ENCODE peak calls at places on chromosome 10, in seven cellular contexts. A is SK-N-SH, H is GM12878, U is K562, Y is HCT116, J is H1, O is HepG2. L is an unnamed sample.

GRCh38 chr10:124020871-124021823 is 72.3 kb downstream of the CHST15 start:
- DNase-seq in A (no peak), J (peak), O (no peak), Y (no peak), H (no peak), U (no peak), L (no peak)

GRCh38 chr10:104297697-104298660 is 29.0 kb downstream of the GSTO2 start:
- DNase-seq in J (peak), Y (no peak), U (peak), H (no peak), A (no peak), O (no peak), L (peak)

GRCh38 chr10:102948163-102948562 is 30.1 kb downstream of the CNNM2 start:
- DNase-seq in A (no peak), H (no peak), O (no peak), U (peak), Y (no peak), J (no peak), L (no peak)

GRCh38 chr10:133310399-133310755 is 1.7 kb downstream of the ZNF511 start:
- DNase-seq in Y (no peak), A (no peak), H (no peak), J (no peak), O (no peak), U (no peak), L (no peak)

GRCh38 chr10:15360566-15360965 is 10.5 kb downstream of the FAM171A1 start:
- DNase-seq in O (no peak), Y (no peak), A (no peak), J (no peak), U (no peak), H (no peak), L (no peak)

GRCh38 chr10:131831561-131831960 is 69.2 kb upstream of the PPP2R2D start:
- DNase-seq in A (no peak), Y (no peak), U (no peak), O (no peak), H (no peak), J (no peak), L (no peak)

GRCh38 chr10:98460837-98461499 is 14.2 kb upstream of the HPS1 start:
- DNase-seq in A (peak), Y (peak), U (peak), H (no peak), J (no peak), O (peak), L (no peak)

GRCh38 chr10:130764651-130765050 is 546.9 kb downstream of the TCERG1L start:
- DNase-seq in U (no peak), Y (no peak), H (no peak), J (no peak), O (no peak), A (no peak), L (no peak)

GRCh38 chr10:73744690-73744994 is 470 bp downstream of the SEC24C start:
- DNase-seq in O (peak), H (no peak), U (no peak), A (peak), J (no peak), Y (no peak), L (peak)

GRCh38 chr10:96043895-96044580 is 655 bp downstream of the CCNJ start:
- DNase-seq in U (peak), O (peak), Y (no peak), J (no peak), H (no peak), A (peak), L (peak)

GRCh38 chr10:131870831-131871672 is 29.8 kb upstream of the PPP2R2D start:
- DNase-seq in H (no peak), U (no peak), O (no peak), A (no peak), Y (no peak), J (no peak), L (no peak)

GRCh38 chr10:29328988-29329387 is 40.1 kb downstream of the LYZL1 start:
- DNase-seq in J (no peak), O (no peak), H (no peak), A (no peak), U (no peak), Y (no peak), L (no peak)

GRCh38 chr10:93852721-93853120 is 41.1 kb upstream of the SLC35G1 start:
- DNase-seq in A (no peak), U (no peak), H (no peak), Y (no peak), J (no peak), O (no peak), L (no peak)

GRCh38 chr10:4740471-4740870 is 85.5 kb upstream of the AKR1E2 start:
- DNase-seq in A (no peak), O (no peak), H (no peak), J (no peak), Y (no peak), U (no peak), L (no peak)

GRCh38 chr10:121092341-121093099 is 241.4 kb downstream of the WDR11 start:
- DNase-seq in O (no peak), J (no peak), A (no peak), U (no peak), H (no peak), Y (no peak), L (no peak)

GRCh38 chr10:29329420-29329819 is 40.5 kb downstream of the LYZL1 start:
- DNase-seq in H (no peak), J (no peak), A (no peak), Y (no peak), U (no peak), O (peak), L (no peak)

GRCh38 chr10:113648478-113648877 is 15.4 kb downstream of the NRAP start:
- DNase-seq in U (no peak), H (no peak), O (no peak), A (no peak), J (no peak), Y (no peak), L (no peak)

GRCh38 chr10:11684717-11685645 is 57.2 kb upstream of the ECHDC3 start:
- DNase-seq in J (peak), O (no peak), Y (peak), A (no peak), H (peak), U (peak), L (no peak)

GRCh38 chr10:28722065-28722803 is 44.9 kb downstream of the BAMBI start:
- DNase-seq in J (peak), H (no peak), A (peak), O (no peak), Y (no peak), U (no peak), L (peak)

GRCh38 chr10:20105931-20106330 is 289.7 kb downstream of the PLXDC2 start:
- DNase-seq in O (no peak), A (no peak), J (no peak), H (no peak), Y (no peak), U (no peak), L (no peak)

GRCh38 chr10:74165530-74165901 is 14.5 kb downstream of the ADK start:
- DNase-seq in A (no peak), O (no peak), J (no peak), Y (no peak), U (peak), H (no peak), L (no peak)

GRCh38 chr10:20363666-20364065 is 533.4 kb downstream of the NEBL start:
- DNase-seq in H (no peak), O (no peak), A (no peak), U (no peak), Y (no peak), J (no peak), L (no peak)

GRCh38 chr10:22570733-22571430 is 143.5 kb downstream of the PIP4K2A start:
- DNase-seq in O (no peak), Y (no peak), A (no peak), H (no peak), U (no peak), J (no peak), L (no peak)

GRCh38 chr10:77196616-77197015 is 441.0 kb downstream of the KCNMA1 start:
- DNase-seq in J (no peak), O (no peak), Y (no peak), A (no peak), H (no peak), U (no peak), L (no peak)

GRCh38 chr10:70537398-70538194 is 59.0 kb downstream of the PALD1 start:
- DNase-seq in J (no peak), A (no peak), H (no peak), Y (no peak), U (peak), O (peak), L (peak)

GRCh38 chr10:124125305-124126116 is 32.1 kb upstream of the CHST15 start:
- DNase-seq in U (no peak), J (no peak), A (no peak), Y (peak), H (no peak), O (peak), L (peak)

GRCh38 chr10:22479419-22479818 is 134.1 kb downstream of the SPAG6 start:
- DNase-seq in Y (no peak), J (no peak), A (no peak), O (no peak), U (no peak), H (no peak), L (no peak)

GRCh38 chr10:98246911-98247820 is 20.8 kb downstream of the LOXL4 start:
- DNase-seq in A (no peak), Y (no peak), O (no peak), J (no peak), U (no peak), H (no peak), L (no peak)

GRCh38 chr10:17780727-17781126 is 28.4 kb upstream of the MRC1 start:
- DNase-seq in A (no peak), H (no peak), O (no peak), Y (no peak), U (no peak), J (no peak), L (no peak)

GRCh38 chr10:131398166-131398565 is 86.6 kb upstream of the TCERG1L start:
- DNase-seq in A (no peak), O (no peak), Y (no peak), J (no peak), U (no peak), H (no peak), L (no peak)

GRCh38 chr10:80996615-80997193 is 459.0 kb downstream of the SH2D4B start:
- DNase-seq in A (no peak), O (no peak), J (no peak), H (no peak), Y (no peak), U (no peak), L (no peak)

GRCh38 chr10:33897255-33897893 is 562.9 kb upstream of the NRP1 start:
- DNase-seq in A (no peak), U (no peak), O (no peak), H (no peak), J (no peak), Y (no peak), L (no peak)

GRCh38 chr10:33899578-33900531 is 565.4 kb upstream of the NRP1 start:
- DNase-seq in U (no peak), O (peak), A (no peak), J (no peak), H (no peak), Y (no peak), L (no peak)

GRCh38 chr10:33900591-33900990 is 566.1 kb upstream of the NRP1 start:
- DNase-seq in J (no peak), O (no peak), U (no peak), Y (no peak), A (no peak), H (no peak), L (no peak)

DNA sequence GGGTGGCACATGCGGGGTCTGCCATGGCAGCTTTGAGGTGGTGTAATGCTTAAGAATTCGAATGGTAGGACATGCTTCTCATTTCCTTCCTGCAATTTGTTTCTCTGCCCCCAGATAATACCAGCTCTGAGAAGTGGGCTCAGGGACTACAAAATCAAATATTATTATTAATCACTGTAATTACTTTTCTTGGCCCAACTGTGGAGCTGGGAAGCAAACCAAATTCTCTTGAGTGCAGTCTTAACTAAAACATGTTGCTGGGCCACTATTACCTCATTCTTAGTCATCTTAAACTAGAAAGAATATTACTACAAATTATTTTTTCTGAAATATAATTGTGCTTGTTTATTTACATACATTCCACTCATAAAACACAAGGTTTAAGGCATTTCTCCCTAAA is 566.7 kb upstream of the NRP1 start:
- DNase-seq in J (no peak), H (no peak), Y (no peak), O (no peak), A (no peak), U (no peak), L (no peak)
- TF ChIP-seq JUND in J (no peak), H (no peak), Y (no peak), O (no peak), A (no peak), U (no peak), L (no peak)

GRCh38 chr10:58643029-58643428 is 130.4 kb downstream of the BICC1 start:
- DNase-seq in J (no peak), O (no peak), H (no peak), Y (no peak), A (no peak), U (no peak), L (no peak)

GRCh38 chr10:58644311-58644710 is 131.6 kb downstream of the BICC1 start:
- DNase-seq in O (no peak), Y (no peak), J (no peak), A (peak), U (no peak), H (no peak), L (no peak)

GRCh38 chr10:58641095-58641531 is 128.4 kb downstream of the BICC1 start:
- DNase-seq in J (no peak), U (no peak), Y (peak), O (peak), H (no peak), A (peak), L (peak)

GRCh38 chr10:58642283-58642682 is 129.6 kb downstream of the BICC1 start:
- DNase-seq in A (no peak), J (no peak), O (no peak), H (no peak), Y (no peak), U (no peak), L (no peak)

GRCh38 chr10:58641708-58642107 is 129.0 kb downstream of the BICC1 start:
- DNase-seq in Y (no peak), O (no peak), H (no peak), A (no peak), J (no peak), U (no peak), L (no peak)
- TF ChIP-seq JUND in Y (no peak), O (no peak), H (no peak), A (peak), J (no peak), U (no peak), L (no peak)

DNA sequence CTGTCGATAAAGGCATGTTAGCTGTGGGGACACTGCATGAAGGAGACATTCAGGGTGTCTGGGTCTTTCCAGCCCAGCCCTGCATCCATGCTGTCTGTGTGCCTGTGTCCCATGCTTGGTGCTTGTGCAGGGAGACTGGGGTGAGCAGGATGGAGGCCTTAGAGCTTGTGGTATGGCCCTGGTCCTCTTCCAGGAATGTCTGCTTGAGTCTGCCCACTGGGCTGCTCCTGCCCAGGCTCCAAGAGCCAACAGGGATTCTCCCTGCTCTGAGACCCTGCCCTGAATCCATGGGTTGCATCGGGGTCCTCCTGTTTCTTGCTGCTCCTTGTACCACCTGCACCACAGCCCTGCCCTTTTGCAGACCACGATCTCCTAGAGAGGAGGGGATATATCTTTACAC is 31.4 kb upstream of the ARHGAP22 start:
- DNase-seq in A (no peak), U (no peak), H (no peak), O (no peak), Y (no peak), J (no peak), L (no peak)
- TF ChIP-seq JUND in A (no peak), U (no peak), H (no peak), O (no peak), Y (no peak), J (no peak), L (no peak)

DNA sequence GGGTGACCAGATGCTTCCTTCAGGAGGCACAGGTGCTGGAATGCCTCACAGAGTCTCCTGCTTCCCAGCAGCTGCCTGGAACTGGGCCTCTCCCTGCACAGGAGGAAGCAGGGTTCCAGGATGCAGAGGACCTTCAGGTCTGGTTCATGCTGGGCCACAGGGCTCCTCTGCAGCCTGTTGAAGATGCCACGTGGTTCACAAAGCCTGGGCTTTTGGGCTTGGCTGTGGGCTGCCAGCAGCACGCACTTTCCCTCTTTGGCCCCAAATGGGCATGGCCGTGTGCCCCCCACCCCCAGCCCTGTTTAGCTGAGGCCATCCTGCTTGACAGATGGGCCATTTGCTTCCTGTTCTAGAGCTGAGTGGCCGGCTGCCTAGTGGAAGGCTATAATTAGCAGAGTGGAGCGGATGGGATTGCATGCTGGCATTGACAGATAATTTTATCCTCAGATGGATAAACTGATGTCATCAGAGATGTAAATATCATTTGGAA is 28.0 kb downstream of the TSPAN15 start:
- DNase-seq in H (no peak), A (peak), U (no peak), O (no peak), J (no peak), Y (no peak), L (no peak)
- TF ChIP-seq JUND in H (no peak), A (no peak), U (no peak), O (no peak), J (no peak), Y (no peak), L (no peak)

GRCh38 chr10:125661942-125662515 is 20.9 kb downstream of the TEX36 start:
- DNase-seq in A (no peak), J (no peak), H (no peak), U (peak), O (no peak), Y (peak), L (no peak)
- TF ChIP-seq JUND in A (no peak), J (no peak), H (no peak), U (no peak), O (no peak), Y (peak), L (no peak)

GRCh38 chr10:78292987-78293865 is 259.6 kb downstream of the RPS24 start:
- DNase-seq in Y (no peak), H (no peak), J (no peak), A (peak), U (no peak), O (peak), L (no peak)
- TF ChIP-seq JUND in Y (no peak), H (no peak), J (no peak), A (no peak), U (no peak), O (no peak), L (no peak)

GRCh38 chr10:60099998-60100747 is 193.8 kb upstream of the CCDC6 start:
- DNase-seq in O (peak), H (no peak), Y (peak), J (no peak), U (peak), A (peak), L (peak)
- TF ChIP-seq JUND in O (no peak), H (no peak), Y (no peak), J (no peak), U (no peak), A (no peak), L (no peak)

DNA sequence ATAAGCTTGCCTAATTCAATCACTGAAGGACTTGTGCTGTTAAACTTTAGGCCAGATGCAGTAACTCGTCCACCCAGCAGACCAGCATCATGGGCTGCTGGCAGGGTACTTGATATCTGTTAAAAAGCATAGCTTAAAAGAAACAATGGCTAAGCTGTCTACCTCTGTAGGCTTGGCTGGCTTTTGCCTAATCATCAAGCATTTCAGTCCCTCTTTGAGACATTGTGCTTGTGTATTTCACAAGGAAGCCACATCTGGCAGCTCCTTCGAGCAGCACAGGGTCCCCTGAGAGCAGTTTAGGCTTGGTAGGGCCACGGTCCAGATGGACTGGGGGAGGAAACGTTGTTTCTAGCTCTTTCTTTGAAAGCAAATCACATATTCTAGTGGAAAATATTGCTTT is 281.0 kb upstream of the KIAA1217 start:
- DNase-seq in O (no peak), Y (no peak), U (no peak), H (no peak), A (no peak), J (no peak), L (no peak)
- TF ChIP-seq JUND in O (no peak), Y (no peak), U (no peak), H (no peak), A (no peak), J (no peak), L (no peak)

L was measured in T47D.